ENCODE peak calls at places on chromosomes 6 and 20, in five cellular contexts. X is GM12878, W is HepG2, E is HCT116, N is K562. F is an unnamed sample.

GRCh38 chr6:119655124-119655523 is 305.6 kb upstream of the MAN1A1 start:
- DNase-seq in X (no peak), W (no peak), E (no peak), N (no peak), F (no peak)

GRCh38 chr6:88208736-88209135 is 42.6 kb upstream of the CNR1 start:
- DNase-seq in X (no peak), W (no peak), E (no peak), N (no peak), F (no peak)

GRCh38 chr6:25606151-25606550 is 45.9 kb upstream of the SCGN start:
- DNase-seq in X (no peak), W (no peak), E (no peak), N (no peak), F (no peak)

GRCh38 chr20:1920826-1921225 is 25.6 kb downstream of the SIRPA start:
- DNase-seq in X (no peak), W (no peak), E (no peak), N (no peak), F (no peak)

GRCh38 chr20:57259179-57260021 is 7.0 kb downstream of the BMP7 start:
- DNase-seq in X (no peak), W (no peak), E (no peak), N (no peak), F (no peak)

GRCh38 chr6:28235912-28236452 is 10.9 kb downstream of the ZSCAN9 start:
- DNase-seq in X (no peak), W (no peak), E (no peak), N (no peak), F (no peak)

GRCh38 chr20:16206817-16207216 is 366.4 kb downstream of the KIF16B start:
- DNase-seq in X (no peak), W (no peak), E (no peak), N (no peak), F (no peak)

GRCh38 chr6:134436281-134436815 is 118.4 kb upstream of the SGK1 start:
- DNase-seq in X (peak; percentile 57), W (peak; percentile 41), E (peak; percentile 75), N (peak; percentile 87), F (no peak)

GRCh38 chr6:7058250-7058923 is 49.4 kb upstream of the RREB1 start:
- DNase-seq in X (no peak), W (peak; percentile 77), E (peak; percentile 97), N (peak; percentile 92), F (no peak)

GRCh38 chr20:1535420-1536175 is 21.9 kb downstream of the SIRPD start:
- DNase-seq in X (peak; percentile 96), W (no peak), E (no peak), N (no peak), F (no peak)

GRCh38 chr6:132931313-132931712 is 116.9 kb downstream of the RPS12 start:
- DNase-seq in X (no peak), W (no peak), E (no peak), N (no peak), F (no peak)

GRCh38 chr6:164023535-164023934 is 609.0 kb downstream of the QKI start:
- DNase-seq in X (no peak), W (no peak), E (no peak), N (no peak), F (no peak)

GRCh38 chr6:24495516-24495847 is 713 bp downstream of the ALDH5A1 start:
- DNase-seq in X (no peak), W (peak; percentile 84), E (peak; percentile 0), N (peak; percentile 66), F (no peak)

GRCh38 chr6:18148304-18149025 is 6.4 kb downstream of the TPMT start:
- DNase-seq in X (no peak), W (no peak), E (peak; percentile 35), N (peak; percentile 57), F (no peak)

GRCh38 chr20:6489361-6490154 is 277.9 kb upstream of the BMP2 start:
- DNase-seq in X (no peak), W (peak; percentile 86), E (no peak), N (no peak), F (no peak)

GRCh38 chr6:1797801-1798200 is 188.1 kb downstream of the FOXC1 start:
- DNase-seq in X (no peak), W (peak; percentile 53), E (no peak), N (no peak), F (no peak)

GRCh38 chr20:56483970-56484369 is 15.5 kb downstream of the RTF2 start:
- DNase-seq in X (no peak), W (no peak), E (no peak), N (no peak), F (no peak)

GRCh38 chr6:142683688-142684087 is 261.3 kb downstream of the HIVEP2 start:
- DNase-seq in X (no peak), W (no peak), E (no peak), N (no peak), F (no peak)

GRCh38 chr20:5513975-5514516 is 197.3 kb upstream of the PROKR2 start:
- DNase-seq in X (no peak), W (peak; percentile 99), E (peak; percentile 68), N (no peak), F (no peak)

GRCh38 chr6:51028271-51028670 is 209.6 kb downstream of the TFAP2B start:
- DNase-seq in X (no peak), W (peak; percentile 46), E (no peak), N (no peak), F (no peak)

GRCh38 chr20:41411458-41411857 is 44.8 kb upstream of the EMILIN3 start:
- DNase-seq in X (no peak), W (no peak), E (no peak), N (peak; percentile 14), F (no peak)

GRCh38 chr20:10555865-10556308 is 117.9 kb downstream of the JAG1 start:
- DNase-seq in X (no peak), W (peak; percentile 91), E (no peak), N (no peak), F (no peak)

GRCh38 chr20:44496976-44497375 is 21.3 kb downstream of the TTPAL start:
- DNase-seq in X (no peak), W (no peak), E (peak; percentile 39), N (no peak), F (peak; percentile 13)

GRCh38 chr6:156752666-156753301 is 24.4 kb upstream of the ARID1B start:
- DNase-seq in X (peak; percentile 63), W (peak; percentile 24), E (no peak), N (peak; percentile 21), F (no peak)

GRCh38 chr6:1615651-1616420 is 6.1 kb downstream of the FOXC1 start:
- DNase-seq in X (no peak), W (no peak), E (no peak), N (no peak), F (no peak)

GRCh38 chr20:1912056-1912455 is 16.8 kb downstream of the SIRPA start:
- DNase-seq in X (no peak), W (no peak), E (no peak), N (peak; percentile 32), F (no peak)

GRCh38 chr20:57552471-57552870 is 8.4 kb upstream of the PCK1 start:
- DNase-seq in X (no peak), W (no peak), E (no peak), N (no peak), F (no peak)

GRCh38 chr6:154882107-154882506 is 113.0 kb upstream of the TIAM2 start:
- DNase-seq in X (no peak), W (no peak), E (no peak), N (no peak), F (no peak)

GRCh38 chr20:35395728-35396127 is 16.0 kb downstream of the UQCC1 start:
- DNase-seq in X (no peak), W (no peak), E (no peak), N (no peak), F (no peak)

GRCh38 chr6:87574237-87574636 is 15.6 kb downstream of the RARS2 start:
- DNase-seq in X (no peak), W (peak; percentile 75), E (no peak), N (peak; percentile 5), F (no peak)

GRCh38 chr6:151288711-151289398 is 49.1 kb downstream of the AKAP12 start:
- DNase-seq in X (no peak), W (no peak), E (no peak), N (no peak), F (no peak)
- TF ChIP-seq SRF in X (no peak), W (no peak), E (no peak), N (no peak), F (no peak)

DNA sequence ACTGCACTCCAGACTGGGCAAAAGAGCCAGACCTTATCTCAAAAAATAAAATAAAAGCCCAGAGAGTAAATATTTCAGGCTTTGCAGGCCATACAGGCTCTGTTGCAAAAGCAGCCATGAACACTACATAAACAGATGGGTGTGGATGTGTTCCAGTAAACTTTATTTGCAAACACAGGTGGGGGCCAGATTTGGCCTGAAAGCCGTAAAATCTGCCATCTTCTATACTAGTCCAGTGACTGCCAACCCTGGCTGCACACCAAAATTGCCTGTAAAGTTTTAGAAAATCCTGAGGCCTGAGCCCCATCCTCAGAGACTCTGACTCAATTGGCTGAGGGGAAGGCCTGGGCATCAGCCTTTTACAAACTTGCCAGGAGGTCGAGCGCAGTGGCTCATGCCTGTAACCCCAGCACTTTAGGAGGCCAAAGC is 103.6 kb downstream of the ZMYND8 start:
- DNase-seq in X (no peak), W (no peak), E (no peak), N (no peak), F (no peak)
- H3K36me3 ChIP-seq in X (peaks cover 46% of the 10 kb centered on the region), W (peaks cover 48% of the 10 kb centered on the region), E (peaks cover 36% of the 10 kb centered on the region), N (peaks cover 92% of the 10 kb centered on the region), F (peaks cover 49% of the 10 kb centered on the region)

GRCh38 chr6:4320860-4321259 is 185.5 kb upstream of the ECI2 start:
- DNase-seq in X (no peak), W (no peak), E (no peak), N (no peak), F (no peak)
- TF ChIP-seq SRF in X (no peak), W (no peak), E (no peak), N (no peak), F (no peak)

GRCh38 chr20:59037386-59037785 is 5.2 kb downstream of the PRELID3B start:
- DNase-seq in X (no peak), W (no peak), E (no peak), N (no peak), F (no peak)
- H3K36me3 ChIP-seq in X (peaks cover 28% of the 10 kb centered on the region), W (no peaks in the 10 kb centered on the region), E (peaks cover 48% of the 10 kb centered on the region), N (peaks cover 84% of the 10 kb centered on the region), F (peaks cover 29% of the 10 kb centered on the region)

GRCh38 chr20:36720510-36720909 is 25.4 kb downstream of the NDRG3 start:
- DNase-seq in X (no peak), W (no peak), E (no peak), N (no peak), F (no peak)
- TF ChIP-seq SRF in X (no peak), W (no peak), E (no peak), N (no peak), F (no peak)

GRCh38 chr20:38939686-38940085 is 13.5 kb downstream of the FAM83D start:
- DNase-seq in X (no peak), W (no peak), E (no peak), N (no peak), F (no peak)
- H3K36me3 ChIP-seq in X (peaks cover 43% of the 10 kb centered on the region), W (peaks cover 46% of the 10 kb centered on the region), E (peaks cover 63% of the 10 kb centered on the region), N (peaks cover 98% of the 10 kb centered on the region), F (peaks cover 23% of the 10 kb centered on the region)

GRCh38 chr6:44508646-44509045 is 121.1 kb downstream of the CDC5L start:
- DNase-seq in X (no peak), W (no peak), E (no peak), N (no peak), F (no peak)

GRCh38 chr6:44514576-44515193 is 127.2 kb downstream of the CDC5L start:
- DNase-seq in X (no peak), W (no peak), E (no peak), N (no peak), F (no peak)

GRCh38 chr6:44511126-44511525 is 123.6 kb downstream of the CDC5L start:
- DNase-seq in X (no peak), W (no peak), E (no peak), N (no peak), F (peak; percentile 17)

GRCh38 chr6:44512868-44513641 is 125.5 kb downstream of the CDC5L start:
- DNase-seq in X (no peak), W (no peak), E (peak; percentile 12), N (peak; percentile 33), F (no peak)

GRCh38 chr6:44514085-44514484 is 126.6 kb downstream of the CDC5L start:
- DNase-seq in X (no peak), W (no peak), E (no peak), N (no peak), F (no peak)
- TF ChIP-seq SRF in X (no peak), W (no peak), E (no peak), N (no peak), F (no peak)